ENCODE peak calls at places on chromosomes 13 and 19, in nine cellular contexts. C, I, L, J, A, S, O, R and B are unnamed samples.

GRCh38 chr19:18274776-18275356 is 614 bp upstream of the IQCN start:
- DNase-seq in J (no peak), L (no peak), S (peak), A (peak), I (no peak), R (no peak), O (no peak), C (peak), B (peak)

GRCh38 chr19:33395561-33396550 is 22.3 kb downstream of the CEBPG start:
- DNase-seq in C (peak), A (no peak), O (no peak), L (no peak), J (no peak), S (peak), R (no peak), I (no peak), B (no peak)

GRCh38 chr13:73450583-73450982 is 391.8 kb downstream of the KLF5 start:
- DNase-seq in J (no peak), C (no peak), O (no peak), R (no peak), A (no peak), S (no peak), L (no peak), I (no peak), B (no peak)

GRCh38 chr13:110387451-110388140 is 80.5 kb downstream of the COL4A2 start:
- DNase-seq in J (no peak), C (no peak), S (no peak), A (peak), R (peak), O (no peak), L (no peak), I (no peak), B (no peak)

GRCh38 chr13:98307744-98308524 is 130.9 kb upstream of the RNF113B start:
- DNase-seq in A (no peak), R (no peak), C (no peak), J (no peak), L (no peak), I (no peak), S (no peak), O (no peak), B (no peak)

GRCh38 chr19:52336976-52337375 is 933 bp downstream of the ZNF610 start:
- DNase-seq in S (no peak), J (no peak), L (no peak), C (no peak), A (no peak), I (no peak), R (no peak), O (no peak), B (no peak)

GRCh38 chr13:80037505-80037888 is 303.4 kb downstream of the SPRY2 start:
- DNase-seq in O (no peak), A (no peak), J (no peak), R (no peak), C (no peak), S (no peak), I (no peak), L (no peak), B (no peak)

GRCh38 chr13:46355906-46356305 is 31.1 kb downstream of the RUBCNL start:
- DNase-seq in O (no peak), C (no peak), R (no peak), A (no peak), S (no peak), J (no peak), L (no peak), I (no peak), B (no peak)

GRCh38 chr19:19459707-19460251 is 54.3 kb downstream of the GATAD2A start:
- DNase-seq in I (no peak), A (no peak), O (no peak), C (no peak), S (no peak), R (peak), L (no peak), J (peak), B (no peak)

GRCh38 chr13:30607908-30608307 is 9.8 kb upstream of the USPL1 start:
- DNase-seq in L (no peak), J (no peak), O (no peak), A (no peak), S (no peak), I (no peak), C (no peak), R (peak), B (no peak)

GRCh38 chr19:50331187-50332013 is 2.2 kb upstream of the KCNC3 start:
- DNase-seq in I (no peak), A (no peak), S (no peak), C (no peak), L (no peak), R (peak), O (no peak), J (no peak), B (no peak)

GRCh38 chr13:98295371-98295770 is 118.3 kb upstream of the RNF113B start:
- DNase-seq in C (no peak), I (no peak), J (no peak), L (no peak), O (no peak), S (no peak), R (no peak), A (no peak), B (no peak)

GRCh38 chr13:81425286-81425685 is 1084.4 kb upstream of the SPRY2 start:
- DNase-seq in O (no peak), L (no peak), I (no peak), C (no peak), J (no peak), S (no peak), A (no peak), R (no peak), B (no peak)

GRCh38 chr13:66021846-66022245 is 1208.3 kb downstream of the PCDH9 start:
- DNase-seq in J (no peak), R (no peak), I (no peak), C (no peak), S (no peak), A (no peak), O (no peak), L (no peak), B (no peak)

GRCh38 chr19:10510301-10510802 is 6.9 kb downstream of the S1PR5 start:
- DNase-seq in A (no peak), O (no peak), I (peak), R (peak), S (no peak), L (no peak), J (no peak), C (no peak), B (no peak)

GRCh38 chr13:47299316-47299715 is 402.5 kb upstream of the HTR2A start:
- DNase-seq in I (no peak), A (no peak), L (no peak), S (no peak), J (no peak), O (no peak), C (no peak), R (no peak), B (no peak)

GRCh38 chr13:54433511-54434206 is 1405.0 kb downstream of the OLFM4 start:
- DNase-seq in L (no peak), C (no peak), R (no peak), I (no peak), J (no peak), O (peak), S (no peak), A (no peak), B (no peak)

GRCh38 chr13:27428160-27428559 is 3.7 kb downstream of the GTF3A start:
- DNase-seq in R (no peak), O (no peak), C (no peak), S (no peak), I (no peak), J (no peak), L (no peak), A (no peak), B (no peak)

GRCh38 chr13:71240906-71241305 is 626.1 kb downstream of the DACH1 start:
- DNase-seq in S (no peak), R (no peak), L (no peak), I (no peak), J (no peak), A (no peak), C (no peak), O (peak), B (no peak)

GRCh38 chr13:73171926-73172325 is 113.1 kb downstream of the KLF5 start:
- DNase-seq in R (no peak), C (no peak), L (no peak), I (no peak), S (no peak), J (no peak), O (no peak), A (no peak), B (no peak)

GRCh38 chr19:10299545-10300458 is 9.8 kb downstream of the ZGLP1 start:
- DNase-seq in C (no peak), R (no peak), S (no peak), J (no peak), O (no peak), I (no peak), A (no peak), L (no peak), B (peak)